ENCODE peak calls at places on chromosomes 7 and 10, in ten cellular contexts. C, J, D, L, M, Z, G, F, N and X are unnamed samples.

GRCh38 chr10:28047061-28047460 is 48.2 kb upstream of the ODAD2 start:
- DNase-seq in F (no peak), Z (no peak), D (no peak), C (no peak), L (no peak), M (no peak), N (no peak), J (no peak), G (no peak), X (no peak)

GRCh38 chr10:76396126-76396525 is 964.7 kb downstream of the LRMDA start:
- DNase-seq in N (no peak), Z (no peak), G (no peak), J (no peak), M (no peak), C (no peak), D (no peak), F (no peak), L (no peak), X (no peak)

GRCh38 chr7:27148031-27148775 is 629 bp upstream of the HOXA6 start:
- DNase-seq in G (peak), Z (no peak), C (no peak), L (no peak), N (peak), J (peak), D (peak), F (peak), M (no peak), X (no peak)

GRCh38 chr7:3880221-3880935 is 579.3 kb downstream of the SDK1 start:
- DNase-seq in D (peak), Z (no peak), J (no peak), C (no peak), G (no peak), F (no peak), M (no peak), N (peak), L (no peak), X (no peak)

GRCh38 chr7:51146816-51147586 is 169.6 kb downstream of the COBL start:
- DNase-seq in L (no peak), G (no peak), D (no peak), Z (no peak), F (no peak), J (no peak), M (no peak), N (no peak), C (no peak), X (no peak)

GRCh38 chr7:156117542-156118245 is 305.4 kb upstream of the SHH start:
- DNase-seq in D (no peak), M (no peak), G (no peak), Z (no peak), N (no peak), J (no peak), L (no peak), C (no peak), F (no peak), X (peak)

GRCh38 chr7:154252046-154252445 is 199.8 kb downstream of the DPP6 start:
- DNase-seq in Z (no peak), F (no peak), D (no peak), L (no peak), C (no peak), M (no peak), G (no peak), N (no peak), J (no peak), X (no peak)

GRCh38 chr7:44244282-44244681 is 43.5 kb downstream of the YKT6 start:
- DNase-seq in D (peak), N (no peak), F (no peak), Z (no peak), J (no peak), M (no peak), L (no peak), G (no peak), C (no peak), X (peak)

GRCh38 chr10:122557516-122557915 is 3.0 kb upstream of the DMBT1 start:
- DNase-seq in Z (peak), N (no peak), M (no peak), F (no peak), G (no peak), D (peak), J (no peak), L (no peak), C (no peak), X (peak)

GRCh38 chr10:19815036-19815435 is 1.2 kb upstream of the PLXDC2 start:
- DNase-seq in N (no peak), D (no peak), F (no peak), C (no peak), L (no peak), M (no peak), G (no peak), Z (no peak), J (no peak), X (no peak)

GRCh38 chr7:93198472-93198871 is 27.8 kb downstream of the HEPACAM2 start:
- DNase-seq in L (no peak), G (peak), D (no peak), F (no peak), M (no peak), Z (no peak), J (no peak), N (no peak), C (no peak), X (no peak)

GRCh38 chr10:61284222-61284890 is 168.8 kb downstream of the TMEM26 start:
- DNase-seq in N (no peak), L (no peak), M (no peak), D (peak), J (no peak), C (peak), Z (peak), F (no peak), G (peak), X (peak)

GRCh38 chr7:43535810-43536585 is 46.9 kb upstream of the STK17A start:
- DNase-seq in D (no peak), G (peak), C (no peak), L (no peak), Z (no peak), M (no peak), N (no peak), F (no peak), J (no peak), X (peak)

GRCh38 chr10:125048101-125048864 is 106.4 kb downstream of the ZRANB1 start:
- DNase-seq in C (peak), M (peak), N (peak), D (peak), F (peak), Z (peak), G (peak), J (peak), L (peak), X (peak)

GRCh38 chr7:84568786-84569185 is 374.2 kb upstream of the SEMA3A start:
- DNase-seq in L (no peak), M (no peak), N (no peak), D (no peak), J (no peak), Z (no peak), C (no peak), F (no peak), G (no peak), X (no peak)

GRCh38 chr10:71837085-71837827 is 13.8 kb downstream of the PSAP start:
- DNase-seq in G (no peak), Z (no peak), D (peak), F (no peak), N (no peak), L (no peak), J (no peak), M (no peak), C (no peak), X (no peak)

GRCh38 chr10:28284126-28284525 is 18.7 kb downstream of the MPP7 start:
- DNase-seq in N (no peak), M (no peak), Z (no peak), J (no peak), C (peak), G (no peak), D (no peak), F (no peak), L (no peak), X (no peak)

DNA sequence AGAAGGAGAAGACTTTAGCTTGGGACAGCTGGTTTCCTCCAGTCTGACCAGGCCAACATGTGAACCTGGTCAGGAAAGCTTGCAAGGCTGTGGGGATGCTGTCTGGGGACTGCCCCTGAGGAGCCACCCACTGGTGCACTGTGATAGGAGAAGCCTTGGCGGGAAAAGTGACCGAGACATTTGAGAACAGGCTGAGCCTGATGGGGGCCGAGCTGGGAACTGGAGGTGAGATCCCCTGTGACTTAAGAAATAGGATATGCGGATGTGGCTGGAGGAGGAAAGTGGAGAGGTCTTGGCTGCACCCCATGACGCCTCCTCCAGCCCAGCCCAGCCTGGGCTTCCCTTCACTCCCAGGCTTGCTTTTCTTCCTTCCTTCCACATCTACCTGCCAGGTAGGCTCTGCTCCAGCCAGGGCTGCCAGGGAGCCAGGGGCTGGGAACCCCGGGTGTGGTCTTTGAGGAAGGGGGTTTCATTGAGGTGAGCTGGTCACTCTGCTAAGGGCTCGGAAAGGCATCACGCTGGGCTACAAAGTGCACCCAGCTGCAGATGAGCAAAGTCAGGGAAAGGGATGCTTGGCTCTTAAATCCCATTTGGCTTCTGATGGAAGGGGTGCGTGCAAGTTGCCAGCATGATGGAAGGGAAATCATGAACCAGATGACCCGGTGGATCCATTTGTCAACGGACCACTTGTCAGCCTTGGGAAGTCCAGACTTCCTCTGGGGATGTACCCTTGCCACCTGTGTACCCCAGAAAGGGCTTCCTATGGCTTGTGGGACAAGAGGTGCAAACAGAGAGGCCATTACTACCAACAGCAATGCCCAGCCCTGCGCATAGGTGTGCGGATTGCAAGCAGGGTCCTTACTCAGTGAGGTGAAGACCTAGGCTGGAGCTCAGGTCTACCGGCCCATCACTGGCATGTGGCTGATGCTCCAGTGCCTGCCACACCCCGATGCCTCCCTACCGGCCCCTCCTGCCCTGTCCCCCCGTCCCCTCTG is 66.3 kb downstream of the C10orf143 start:
- DNase-seq in Z (no peak), L (no peak), D (no peak), J (no peak), G (no peak), C (no peak), M (no peak), N (peak), F (no peak), X (no peak)
- H3K4me3 ChIP-seq in Z (no peak), L (no peak), D (no peak), J (no peak), G (no peak), C (no peak), M (no peak), N (no peak), F (no peak), X (no peak)

GRCh38 chr10:31709501-31709900 is 219.1 kb downstream of the ARHGAP12 start:
- DNase-seq in D (no peak), C (no peak), G (no peak), J (no peak), M (no peak), L (no peak), Z (no peak), F (no peak), N (no peak), X (no peak)

GRCh38 chr10:31707578-31708411 is 220.8 kb downstream of the ARHGAP12 start:
- DNase-seq in L (no peak), D (no peak), M (peak), C (peak), Z (no peak), F (peak), J (peak), G (peak), N (no peak), X (peak)

GRCh38 chr10:31706921-31707571 is 221.6 kb downstream of the ARHGAP12 start:
- DNase-seq in N (peak), D (no peak), L (no peak), G (no peak), F (peak), J (no peak), M (no peak), C (peak), Z (no peak), X (no peak)

GRCh38 chr10:31708513-31708912 is 220.1 kb downstream of the ARHGAP12 start:
- DNase-seq in J (no peak), Z (no peak), N (no peak), F (no peak), C (no peak), M (peak), G (no peak), L (no peak), D (no peak), X (peak)

DNA sequence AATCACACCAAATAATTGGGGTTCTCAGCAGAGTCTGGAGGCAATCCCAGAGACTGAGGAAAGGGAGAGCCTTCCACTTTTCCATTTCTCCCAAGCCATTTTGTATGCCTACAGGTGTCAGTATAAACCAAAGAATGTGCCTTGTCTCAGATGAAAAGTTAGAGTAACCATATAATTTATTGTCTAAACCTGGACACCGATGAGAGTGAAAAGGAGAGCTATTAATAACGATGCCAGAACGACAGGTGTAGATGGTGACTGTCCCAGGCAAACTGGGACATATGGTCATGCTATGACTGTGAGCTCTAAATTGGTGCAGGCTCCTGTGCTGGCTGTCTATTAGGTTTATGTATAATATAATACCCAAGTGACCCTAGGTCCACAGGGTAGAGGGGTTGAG is 219.6 kb downstream of the ARHGAP12 start:
- DNase-seq in N (no peak), F (no peak), D (no peak), Z (no peak), C (no peak), L (no peak), G (no peak), M (no peak), J (no peak), X (peak)
- TF ChIP-seq CTCF in N (no peak), F (peak), D (peak), Z (peak), C (peak), L (peak), G (no peak), M (peak), J (peak), X (peak)

GRCh38 chr10:30068482-30069223 is 9.3 kb upstream of the JCAD start:
- DNase-seq in Z (peak), N (no peak), J (no peak), L (no peak), F (no peak), M (no peak), G (no peak), D (no peak), C (no peak), X (no peak)
- H3K4me3 ChIP-seq in Z (no peak), N (no peak), J (no peak), L (no peak), F (no peak), M (no peak), G (no peak), D (no peak), C (no peak), X (no peak)

GRCh38 chr10:64376169-64376568 is 855.0 kb downstream of the REEP3 start:
- DNase-seq in L (no peak), F (no peak), M (no peak), N (no peak), C (peak), D (peak), Z (no peak), J (no peak), G (no peak), X (no peak)
- TF ChIP-seq CTCF in L (no peak), F (no peak), M (no peak), N (no peak), C (peak), D (peak), Z (no peak), J (no peak), G (no peak), X (no peak)

GRCh38 chr10:102422586-102423129 is 2.0 kb downstream of the FBXL15 start:
- DNase-seq in G (peak), F (peak), L (no peak), D (peak), J (peak), Z (peak), M (peak), C (peak), N (peak), X (peak)

GRCh38 chr10:102424145-102424544 is 3.5 kb downstream of the FBXL15 start:
- DNase-seq in Z (no peak), F (no peak), C (no peak), G (no peak), D (no peak), M (no peak), L (no peak), N (no peak), J (no peak), X (no peak)

GRCh38 chr10:102421645-102422585 is 1.3 kb downstream of the FBXL15 start:
- DNase-seq in J (peak), C (peak), N (no peak), G (no peak), D (peak), L (no peak), M (peak), Z (no peak), F (peak), X (no peak)

GRCh38 chr10:102424916-102425315 is 4.3 kb downstream of the FBXL15 start:
- DNase-seq in L (no peak), J (no peak), M (no peak), N (no peak), Z (no peak), G (no peak), D (no peak), C (no peak), F (no peak), X (no peak)

GRCh38 chr10:102423372-102423968 is 2.8 kb downstream of the FBXL15 start:
- DNase-seq in Z (no peak), D (no peak), J (no peak), C (no peak), M (no peak), G (no peak), F (no peak), L (no peak), N (no peak), X (no peak)
- H3K4me3 ChIP-seq in Z (no peak), D (no peak), J (no peak), C (no peak), M (no peak), G (no peak), F (peak), L (no peak), N (peak), X (no peak)

GRCh38 chr7:100892364-100893317 is 3.0 kb downstream of the ACHE start:
- DNase-seq in J (no peak), G (no peak), L (no peak), M (no peak), F (no peak), D (no peak), N (no peak), C (no peak), Z (no peak), X (no peak)
- TF ChIP-seq CTCF in J (no peak), G (no peak), L (no peak), M (no peak), F (no peak), D (no peak), N (no peak), C (no peak), Z (no peak), X (no peak)